ENCODE peak calls at places on chromosomes 4 and X, in five cellular contexts. One of them, this sample, is unnamed.
A peak's percentile ranks its signal among the peaks of the same experiment; 100 is the strongest.

GRCh38 chrX:21978346-21978745 is 37.8 kb downstream of the SMS start:
- DNase-seq in activated T-cell treated with anti-CD3 and anti-CD28 coated beads for 1 hour: no peak
- DNase-seq in hepatic stellate cell: no peak
- DNase-seq in mammary epithelial cell: no peak
- DNase-seq in GM20000: no peak
- DNase-seq in this sample: no peak

GRCh38 chr4:180695851-180696250 is 1547.4 kb upstream of the TENM3 start:
- DNase-seq in activated T-cell treated with anti-CD3 and anti-CD28 coated beads for 1 hour: no peak
- DNase-seq in hepatic stellate cell: no peak
- DNase-seq in mammary epithelial cell: peak; percentile 51
- DNase-seq in GM20000: no peak
- DNase-seq in this sample: no peak

GRCh38 chrX:136646602-136647239 is 1.2 kb upstream of the CD40LG start:
- DNase-seq in activated T-cell treated with anti-CD3 and anti-CD28 coated beads for 1 hour: no peak
- DNase-seq in hepatic stellate cell: no peak
- DNase-seq in mammary epithelial cell: no peak
- DNase-seq in GM20000: no peak
- DNase-seq in this sample: no peak

GRCh38 chr4:57499786-57500185 is 389.6 kb upstream of the IGFBP7 start:
- DNase-seq in activated T-cell treated with anti-CD3 and anti-CD28 coated beads for 1 hour: no peak
- DNase-seq in hepatic stellate cell: peak; percentile 4
- DNase-seq in mammary epithelial cell: peak; percentile 4
- DNase-seq in GM20000: no peak
- DNase-seq in this sample: no peak

GRCh38 chrX:133350751-133351150 is 64.5 kb downstream of the GPC4 start:
- DNase-seq in activated T-cell treated with anti-CD3 and anti-CD28 coated beads for 1 hour: no peak
- DNase-seq in hepatic stellate cell: no peak
- DNase-seq in mammary epithelial cell: no peak
- DNase-seq in GM20000: no peak
- DNase-seq in this sample: no peak

GRCh38 chr4:37540486-37540885 is 145.7 kb downstream of the RELL1 start:
- DNase-seq in activated T-cell treated with anti-CD3 and anti-CD28 coated beads for 1 hour: no peak
- DNase-seq in hepatic stellate cell: no peak
- DNase-seq in mammary epithelial cell: peak; percentile 7
- DNase-seq in GM20000: no peak
- DNase-seq in this sample: no peak

GRCh38 chr4:120939693-120940092 is 17.2 kb upstream of the PRDM5 start:
- DNase-seq in activated T-cell treated with anti-CD3 and anti-CD28 coated beads for 1 hour: no peak
- DNase-seq in hepatic stellate cell: no peak
- DNase-seq in mammary epithelial cell: no peak
- DNase-seq in GM20000: no peak
- DNase-seq in this sample: no peak

GRCh38 chrX:2318371-2318770 is 182.4 kb downstream of the DHRSX start:
- DNase-seq in activated T-cell treated with anti-CD3 and anti-CD28 coated beads for 1 hour: no peak
- DNase-seq in hepatic stellate cell: no peak
- DNase-seq in mammary epithelial cell: no peak
- DNase-seq in GM20000: no peak
- DNase-seq in this sample: no peak

GRCh38 chr4:1172971-1173757 is 781 bp upstream of the SPON2 start:
- DNase-seq in activated T-cell treated with anti-CD3 and anti-CD28 coated beads for 1 hour: no peak
- DNase-seq in hepatic stellate cell: peak; percentile 50
- DNase-seq in mammary epithelial cell: no peak
- DNase-seq in GM20000: peak; percentile 27
- DNase-seq in this sample: no peak